ENCODE peak calls at places on chromosome 10, in four cellular contexts. C is psoas muscle, B is upper lobe of left lung, E is transverse colon. A is an unnamed sample.

GRCh38 chr10:7258948-7259523 is 151.8 kb downstream of the SFMBT2 start:
- DNase-seq in C (no peak), B (no peak), E (peak), A (no peak)

GRCh38 chr10:61933857-61934559 is 32.5 kb downstream of the ARID5B start:
- DNase-seq in C (no peak), B (no peak), E (no peak), A (no peak)

GRCh38 chr10:75209325-75210192 is 1.0 kb upstream of the VDAC2 start:
- DNase-seq in C (peak), B (peak), E (peak), A (peak)

GRCh38 chr10:37301271-37301670 is 175.9 kb downstream of the ANKRD30A start:
- DNase-seq in C (no peak), B (no peak), E (no peak), A (no peak)

GRCh38 chr10:7856685-7857084 is 38.4 kb downstream of the TAF3 start:
- DNase-seq in C (no peak), B (no peak), E (no peak), A (no peak)

GRCh38 chr10:69829792-69830191 is 28.1 kb downstream of the COL13A1 start:
- DNase-seq in C (no peak), B (no peak), E (no peak), A (no peak)

GRCh38 chr10:74329873-74330272 is 178.9 kb downstream of the ADK start:
- DNase-seq in C (no peak), B (no peak), E (no peak), A (no peak)

GRCh38 chr10:116237260-116237659 is 35.7 kb downstream of the GFRA1 start:
- DNase-seq in C (no peak), B (no peak), E (no peak), A (no peak)

GRCh38 chr10:3528271-3528670 is 256.7 kb downstream of the KLF6 start:
- DNase-seq in C (no peak), B (no peak), E (no peak), A (no peak)

GRCh38 chr10:60737242-60737641 is 41.0 kb upstream of the CDK1 start:
- DNase-seq in C (no peak), B (no peak), E (no peak), A (no peak)

GRCh38 chr10:118272090-118272775 is 69.9 kb downstream of the FAM204A start:
- DNase-seq in C (no peak), B (no peak), E (peak), A (no peak)

DNA sequence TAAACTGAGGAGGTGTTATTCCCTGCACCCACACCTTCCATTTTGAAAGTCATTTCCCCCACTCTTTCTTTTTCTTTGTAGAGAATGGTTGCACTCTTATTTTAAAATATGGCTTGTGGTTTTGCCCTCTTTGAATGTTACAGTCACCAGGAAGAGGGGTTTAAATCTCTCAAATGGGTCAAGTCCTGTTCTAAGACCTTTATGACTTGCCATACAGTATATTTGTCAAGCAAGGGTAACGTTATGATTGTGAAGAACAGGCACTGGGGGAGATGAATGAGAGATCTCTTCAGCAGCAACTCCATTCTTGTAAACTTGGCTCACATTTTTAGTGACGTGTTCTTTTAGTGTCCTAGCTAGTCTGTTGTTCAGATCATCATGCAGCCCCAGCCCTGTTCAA is 634.7 kb downstream of the KCNMA1 start:
- DNase-seq in C (no peak), B (no peak), E (no peak), A (no peak)
- TF ChIP-seq CTCF in C (no peak), B (no peak), E (no peak), A (no peak)

DNA sequence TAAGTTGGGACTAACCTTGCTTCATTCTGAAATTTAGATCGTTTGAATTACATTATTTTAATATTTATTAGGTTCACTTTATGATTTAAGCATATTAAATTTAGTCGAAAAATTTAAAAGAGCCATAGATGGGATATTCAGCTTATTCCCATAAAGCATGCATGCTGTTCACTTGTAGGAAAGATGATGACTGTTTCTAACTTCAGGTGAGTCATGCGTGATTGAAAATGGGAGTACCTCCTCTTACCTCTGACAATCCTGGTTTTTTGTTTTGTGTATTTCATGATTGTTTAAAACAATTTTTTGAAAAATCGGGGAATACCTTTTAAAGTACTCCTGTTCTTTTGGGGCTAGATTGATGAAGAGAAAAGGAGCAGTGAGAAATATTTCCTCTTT is 1.4 kb downstream of the TNKS2 start:
- DNase-seq in C (no peak), B (no peak), E (no peak), A (no peak)
- H3K27ac ChIP-seq in C (peak), B (peak), E (peak), A (peak)

DNA sequence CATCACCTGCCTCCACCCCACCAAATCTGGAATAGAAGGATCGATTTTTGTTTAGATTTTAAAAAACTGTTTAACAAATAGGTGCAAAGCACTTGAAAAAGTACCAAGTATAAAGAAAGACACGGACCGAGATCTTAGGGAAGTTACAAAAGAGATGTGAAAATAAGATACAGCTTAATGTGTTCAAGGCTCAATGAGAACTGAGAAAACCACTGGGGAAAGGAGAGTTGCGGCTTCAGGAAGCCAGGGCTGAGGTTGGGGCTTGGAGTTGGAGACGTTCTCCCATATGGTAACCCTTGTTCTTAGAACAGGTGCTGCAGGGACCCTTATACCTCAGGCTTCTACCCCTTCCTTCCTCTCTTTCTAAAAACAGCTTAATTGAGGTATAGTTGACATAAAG is 140.2 kb downstream of the FANK1 start:
- DNase-seq in C (no peak), B (no peak), E (no peak), A (no peak)
- TF ChIP-seq CTCF in C (no peak), B (no peak), E (no peak), A (no peak)

GRCh38 chr10:31146496-31147219 is 115.0 kb upstream of the ZNF438 start:
- DNase-seq in C (peak), B (peak), E (no peak), A (no peak)
- H3K27ac ChIP-seq in C (peak), B (no peak), E (peak), A (no peak)

GRCh38 chr10:88386878-88387773 is 196.0 kb downstream of the RNLS start:
- DNase-seq in C (no peak), B (no peak), E (peak), A (no peak)

GRCh38 chr10:88386204-88386877 is 196.8 kb downstream of the RNLS start:
- DNase-seq in C (no peak), B (no peak), E (no peak), A (no peak)

GRCh38 chr10:88390041-88390440 is 193.1 kb downstream of the RNLS start:
- DNase-seq in C (no peak), B (no peak), E (no peak), A (no peak)

GRCh38 chr10:88392222-88392621 is 190.9 kb downstream of the RNLS start:
- DNase-seq in C (no peak), B (no peak), E (no peak), A (no peak)

GRCh38 chr10:88389456-88389855 is 193.7 kb downstream of the RNLS start:
- DNase-seq in C (no peak), B (no peak), E (peak), A (no peak)
- TF ChIP-seq CTCF in C (peak), B (peak), E (peak), A (peak)

A was measured in suprapubic skin.